ENCODE peak calls at places on chromosomes 5 and 9, in ten cellular contexts. I, O, F, V, S, G, W, N, J and K are unnamed samples.

GRCh38 chr9:131107760-131108159 is 11.4 kb downstream of the AIF1L start:
- DNase-seq in I (no peak), O (no peak), F (no peak), V (no peak), S (no peak), G (no peak), W (no peak), N (no peak), J (no peak), K (no peak)

GRCh38 chr9:134227451-134228411 is 63.4 kb upstream of the RNU6ATAC start:
- DNase-seq in I (no peak), O (no peak), F (no peak), V (no peak), S (no peak), G (no peak), W (no peak), N (no peak), J (no peak), K (no peak)

GRCh38 chr9:17191095-17191494 is 56.3 kb downstream of the CNTLN start:
- DNase-seq in I (no peak), O (no peak), F (no peak), V (peak), S (peak), G (no peak), W (peak), N (no peak), J (peak), K (no peak)

GRCh38 chr9:89096807-89097206 is 81.8 kb downstream of the SHC3 start:
- DNase-seq in I (no peak), O (no peak), F (no peak), V (no peak), S (no peak), G (no peak), W (no peak), N (no peak), J (no peak), K (no peak)

GRCh38 chr5:159402871-159403270 is 72.6 kb upstream of the IL12B start:
- DNase-seq in I (no peak), O (no peak), F (no peak), V (no peak), S (no peak), G (no peak), W (no peak), N (no peak), J (no peak), K (no peak)

GRCh38 chr9:7578951-7579743 is 220.4 kb downstream of the DMAC1 start:
- DNase-seq in I (no peak), O (no peak), F (no peak), V (no peak), S (no peak), G (no peak), W (no peak), N (no peak), J (no peak), K (no peak)

GRCh38 chr9:19446361-19446861 is 37.6 kb downstream of the ACER2 start:
- DNase-seq in I (no peak), O (no peak), F (no peak), V (no peak), S (no peak), G (no peak), W (no peak), N (no peak), J (no peak), K (no peak)

GRCh38 chr5:171647900-171648253 is 137.7 kb upstream of the SMIM23 start:
- DNase-seq in I (no peak), O (no peak), F (no peak), V (peak), S (no peak), G (no peak), W (no peak), N (no peak), J (peak), K (no peak)

GRCh38 chr5:43642428-43642827 is 39.4 kb downstream of the NNT start:
- DNase-seq in I (no peak), O (no peak), F (no peak), V (peak), S (no peak), G (no peak), W (no peak), N (no peak), J (peak), K (no peak)

GRCh38 chr9:134306583-134307222 is 19.6 kb upstream of the RXRA start:
- DNase-seq in I (no peak), O (no peak), F (no peak), V (no peak), S (no peak), G (no peak), W (no peak), N (no peak), J (no peak), K (no peak)

GRCh38 chr5:170250810-170251317 is 18.1 kb downstream of the C5orf58 start:
- DNase-seq in I (no peak), O (no peak), F (no peak), V (no peak), S (no peak), G (no peak), W (no peak), N (no peak), J (no peak), K (no peak)

GRCh38 chr5:170247363-170247762 is 14.6 kb downstream of the C5orf58 start:
- DNase-seq in I (no peak), O (peak), F (no peak), V (no peak), S (peak), G (no peak), W (no peak), N (no peak), J (no peak), K (no peak)

GRCh38 chr5:170248635-170249227 is 15.9 kb downstream of the C5orf58 start:
- DNase-seq in I (no peak), O (no peak), F (no peak), V (no peak), S (no peak), G (no peak), W (no peak), N (no peak), J (no peak), K (no peak)

GRCh38 chr5:170248172-170248571 is 15.4 kb downstream of the C5orf58 start:
- DNase-seq in I (no peak), O (no peak), F (no peak), V (no peak), S (no peak), G (no peak), W (no peak), N (no peak), J (no peak), K (no peak)

GRCh38 chr5:170249360-170249759 is 16.6 kb downstream of the C5orf58 start:
- DNase-seq in I (no peak), O (no peak), F (no peak), V (no peak), S (no peak), G (no peak), W (no peak), N (no peak), J (no peak), K (no peak)
- H3K4me3 ChIP-seq in I (no peak), O (no peak), F (no peak), V (no peak), S (no peak), G (no peak), W (no peak), N (no peak), J (no peak), K (no peak)

GRCh38 chr5:168674893-168675482 is 95.8 kb upstream of the PANK3 start:
- DNase-seq in I (no peak), O (no peak), F (no peak), V (no peak), S (no peak), G (no peak), W (no peak), N (no peak), J (no peak), K (no peak)

GRCh38 chr5:168672016-168672415 is 92.8 kb upstream of the PANK3 start:
- DNase-seq in I (no peak), O (no peak), F (no peak), V (no peak), S (no peak), G (no peak), W (no peak), N (no peak), J (no peak), K (no peak)

GRCh38 chr5:168670881-168671575 is 91.9 kb upstream of the PANK3 start:
- DNase-seq in I (no peak), O (no peak), F (no peak), V (no peak), S (no peak), G (no peak), W (no peak), N (no peak), J (no peak), K (no peak)

GRCh38 chr5:168675883-168676408 is 96.8 kb upstream of the PANK3 start:
- DNase-seq in I (no peak), O (no peak), F (no peak), V (no peak), S (no peak), G (no peak), W (no peak), N (no peak), J (no peak), K (no peak)

DNA sequence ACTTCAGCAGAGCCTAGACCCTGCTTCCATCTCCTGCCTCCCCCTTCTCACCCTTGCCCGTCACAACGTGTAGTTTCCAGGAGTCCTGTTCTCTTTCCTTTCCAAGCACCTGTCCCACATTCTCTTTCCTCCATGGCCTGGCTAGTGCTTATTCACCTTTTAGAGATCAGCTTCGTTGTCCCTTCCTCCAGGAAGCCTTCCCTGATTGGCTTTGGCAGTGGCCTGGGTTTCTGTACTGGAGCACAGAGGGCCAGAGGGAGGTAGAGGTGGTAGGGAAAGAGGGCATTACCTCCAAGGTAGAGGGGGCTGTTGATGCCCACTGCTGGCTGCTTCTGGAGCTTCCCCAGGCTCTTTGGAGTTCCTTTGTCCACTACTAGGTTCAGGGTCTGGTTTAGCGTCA is 93.7 kb upstream of the PANK3 start:
- DNase-seq in I (no peak), O (no peak), F (no peak), V (no peak), S (no peak), G (no peak), W (no peak), N (no peak), J (no peak), K (no peak)
- TF ChIP-seq CTCF in I (no peak), O (no peak), F (no peak), V (no peak), S (no peak), G (no peak), W (no peak), N (no peak), J (no peak), K (no peak)

GRCh38 chr5:68193481-68194036 is 22.0 kb upstream of the PIK3R1 start:
- DNase-seq in I (no peak), O (no peak), F (no peak), V (no peak), S (peak), G (no peak), W (no peak), N (no peak), J (peak), K (no peak)
- H3K4me3 ChIP-seq in I (no peak), O (no peak), F (no peak), V (no peak), S (no peak), G (no peak), W (no peak), N (no peak), J (no peak), K (no peak)

DNA sequence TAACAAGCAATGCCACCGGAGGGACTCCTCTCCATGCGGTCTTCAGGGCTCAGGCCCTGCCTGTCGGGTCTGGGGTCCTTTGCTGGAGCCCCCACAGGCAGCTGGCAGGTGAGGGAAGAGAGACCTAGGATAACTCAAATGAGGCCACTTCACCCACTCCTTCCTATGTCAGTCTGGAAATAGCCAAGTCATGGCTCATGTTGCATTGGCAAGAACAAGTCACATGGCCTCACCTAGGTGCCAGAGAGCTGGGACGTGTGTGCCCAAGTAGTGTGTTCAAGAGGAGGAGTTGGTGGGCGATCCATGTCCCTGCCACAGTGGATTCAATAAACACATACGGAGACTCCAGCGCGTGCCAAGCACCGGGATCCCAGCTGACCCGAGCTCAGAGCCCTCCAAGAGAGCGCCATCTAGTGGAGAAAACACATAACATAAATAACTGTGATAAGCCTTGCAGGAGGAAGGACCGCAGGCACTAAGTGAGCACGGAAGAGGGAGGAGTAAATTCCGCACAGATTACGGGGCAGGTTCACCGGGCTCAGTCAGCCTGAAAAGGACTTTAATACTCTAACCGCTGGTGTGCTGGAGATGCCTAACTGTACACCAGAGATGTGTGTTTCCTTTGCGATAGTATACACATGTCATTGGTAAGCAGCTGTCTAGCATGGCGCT is 580.8 kb downstream of the CCDC171 start:
- DNase-seq in I (peak), O (peak), F (peak), V (peak), S (peak), G (no peak), W (peak), N (no peak), J (peak), K (no peak)
- TF ChIP-seq CTCF in I (peak), O (peak), F (peak), V (peak), S (peak), G (peak), W (peak), N (peak), J (peak), K (peak)